ENCODE peak calls at places on chromosomes 1 and 21, in four cellular contexts. One of them, this sample, is unnamed.

GRCh38 chr1:41240806-41241747 is 1.0 kb downstream of the SCMH1 start:
- DNase-seq in germinal center: peak
- DNase-seq in lung: peak
- DNase-seq in GM20000: peak
- DNase-seq in this sample: peak

GRCh38 chr1:55257958-55258357 is 42.8 kb upstream of the USP24 start:
- DNase-seq in germinal center: peak
- DNase-seq in lung: no peak
- DNase-seq in GM20000: peak
- DNase-seq in this sample: peak

GRCh38 chr1:43706598-43707190 is 642 bp upstream of the ST3GAL3 start:
- DNase-seq in germinal center: no peak
- DNase-seq in lung: no peak
- DNase-seq in GM20000: no peak
- DNase-seq in this sample: no peak

GRCh38 chr21:16330340-16331319 is 600.8 kb downstream of the USP25 start:
- DNase-seq in germinal center: peak
- DNase-seq in lung: no peak
- DNase-seq in GM20000: peak
- DNase-seq in this sample: peak

GRCh38 chr1:113320972-113321680 is 69.2 kb upstream of the MAGI3 start:
- DNase-seq in germinal center: no peak
- DNase-seq in lung: no peak
- DNase-seq in GM20000: no peak
- DNase-seq in this sample: no peak

GRCh38 chr1:112390775-112391602 is 5.0 kb upstream of the CTTNBP2NL start:
- DNase-seq in germinal center: peak
- DNase-seq in lung: peak
- DNase-seq in GM20000: peak
- DNase-seq in this sample: peak

GRCh38 chr1:63991685-63992084 is 211.7 kb upstream of the UBE2U start:
- DNase-seq in germinal center: no peak
- DNase-seq in lung: no peak
- DNase-seq in GM20000: no peak
- DNase-seq in this sample: no peak

GRCh38 chr1:87792094-87792493 is 463.4 kb downstream of the LMO4 start:
- DNase-seq in germinal center: no peak
- DNase-seq in lung: no peak
- DNase-seq in GM20000: no peak
- DNase-seq in this sample: no peak

GRCh38 chr1:115907092-115907491 is 66.2 kb upstream of the NHLH2 start:
- DNase-seq in germinal center: no peak
- DNase-seq in lung: no peak
- DNase-seq in GM20000: no peak
- DNase-seq in this sample: no peak

GRCh38 chr1:42766723-42767509 is at the start of the genes C1orf50 and P3H1:
- DNase-seq in germinal center: peak
- DNase-seq in lung: peak
- DNase-seq in GM20000: peak
- DNase-seq in this sample: peak

GRCh38 chr21:33112670-33113596 is 43.0 kb downstream of the OLIG1 start:
- DNase-seq in germinal center: no peak
- DNase-seq in lung: no peak
- DNase-seq in GM20000: no peak
- DNase-seq in this sample: no peak

GRCh38 chr1:58739851-58740466 is 40.1 kb upstream of the MYSM1 start:
- DNase-seq in germinal center: peak
- DNase-seq in lung: no peak
- DNase-seq in GM20000: peak
- DNase-seq in this sample: no peak